ENCODE peak calls at places on chromosomes 1 and 21, in five cellular contexts. One of them, this sample, is unnamed.

GRCh38 chr1:50110656-50111055 is 1.9 kb downstream of the ELAVL4 start:
- DNase-seq in pancreas: no peak
- DNase-seq in CD8-positive, alpha-beta T cell: no peak
- DNase-seq in mesendoderm: peak; percentile 49
- DNase-seq in small intestine: no peak
- DNase-seq in this sample: no peak

GRCh38 chr1:159188375-159188788 is 16.3 kb upstream of the ACKR1 start:
- DNase-seq in pancreas: no peak
- DNase-seq in CD8-positive, alpha-beta T cell: no peak
- DNase-seq in mesendoderm: peak; percentile 98
- DNase-seq in small intestine: peak; percentile 4
- DNase-seq in this sample: peak; percentile 76

GRCh38 chr1:241677171-241677570 is 25.1 kb downstream of the WDR64 start:
- DNase-seq in pancreas: no peak
- DNase-seq in CD8-positive, alpha-beta T cell: peak; percentile 24
- DNase-seq in mesendoderm: no peak
- DNase-seq in small intestine: peak; percentile 13
- DNase-seq in this sample: no peak

GRCh38 chr1:57423135-57424131 is at the start of gene DAB1:
- DNase-seq in pancreas: peak; percentile 50
- DNase-seq in CD8-positive, alpha-beta T cell: no peak
- DNase-seq in mesendoderm: peak; percentile 82
- DNase-seq in small intestine: no peak
- DNase-seq in this sample: no peak

GRCh38 chr1:41485605-41486004 is 1.1 kb upstream of the EDN2 start:
- DNase-seq in pancreas: peak; percentile 37
- DNase-seq in CD8-positive, alpha-beta T cell: no peak
- DNase-seq in mesendoderm: peak; percentile 98
- DNase-seq in small intestine: peak; percentile 49
- DNase-seq in this sample: no peak

GRCh38 chr1:12052008-12052573 is 11.0 kb upstream of the TNFRSF8 start:
- DNase-seq in pancreas: peak; percentile 43
- DNase-seq in CD8-positive, alpha-beta T cell: no peak
- DNase-seq in mesendoderm: peak; percentile 75
- DNase-seq in small intestine: peak; percentile 37
- DNase-seq in this sample: peak; percentile 75

GRCh38 chr1:219119839-219120238 is 53.8 kb upstream of the LYPLAL1 start:
- DNase-seq in pancreas: no peak
- DNase-seq in CD8-positive, alpha-beta T cell: no peak
- DNase-seq in mesendoderm: no peak
- DNase-seq in small intestine: no peak
- DNase-seq in this sample: no peak

GRCh38 chr1:210251680-210252490 is 19.3 kb downstream of the SERTAD4 start:
- DNase-seq in pancreas: peak; percentile 67
- DNase-seq in CD8-positive, alpha-beta T cell: no peak
- DNase-seq in mesendoderm: peak; percentile 80
- DNase-seq in small intestine: peak; percentile 42
- DNase-seq in this sample: no peak

GRCh38 chr1:116569776-116570357 is 959 bp downstream of the CD58 start:
- DNase-seq in pancreas: no peak
- DNase-seq in CD8-positive, alpha-beta T cell: peak; percentile 52
- DNase-seq in mesendoderm: no peak
- DNase-seq in small intestine: peak; percentile 91
- DNase-seq in this sample: peak; percentile 34

GRCh38 chr1:46522184-46522968 is 29.1 kb downstream of the KNCN start:
- DNase-seq in pancreas: peak; percentile 43
- DNase-seq in CD8-positive, alpha-beta T cell: no peak
- DNase-seq in mesendoderm: no peak
- DNase-seq in small intestine: peak; percentile 37
- DNase-seq in this sample: peak; percentile 64

DNA sequence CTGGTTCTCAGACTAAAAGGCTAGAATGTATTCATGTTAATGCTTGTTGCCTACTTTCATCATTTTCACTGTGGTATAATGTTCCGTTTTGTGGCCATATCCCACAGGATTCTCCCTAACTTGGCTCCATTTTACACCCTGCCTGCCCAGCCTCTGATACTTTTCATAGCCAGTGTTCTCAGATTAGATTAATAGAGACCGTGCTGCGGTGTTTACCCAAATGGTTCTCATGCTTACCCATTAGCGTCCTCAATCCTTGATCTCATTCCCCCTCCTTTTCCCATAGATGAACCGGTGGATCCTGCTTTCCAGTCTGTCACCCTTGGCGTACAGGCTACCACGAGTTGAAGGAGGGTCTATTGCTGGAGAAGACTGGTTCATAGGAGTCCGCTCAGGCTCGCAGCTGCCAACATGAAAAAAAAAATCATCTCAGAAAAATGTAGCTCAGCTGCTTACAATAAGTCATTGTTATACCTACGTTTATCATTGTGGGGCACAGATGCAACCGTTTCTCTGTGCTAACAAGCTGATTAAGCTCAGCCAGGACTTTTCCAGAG is 78.7 kb downstream of the SETD4 start:
- DNase-seq in pancreas: no peak
- DNase-seq in CD8-positive, alpha-beta T cell: no peak
- DNase-seq in mesendoderm: no peak
- DNase-seq in small intestine: no peak
- DNase-seq in this sample: no peak
- H3K4me1 ChIP-seq in pancreas: no peaks in the 10 kb centered on the region
- H3K4me1 ChIP-seq in CD8-positive, alpha-beta T cell: no peaks in the 10 kb centered on the region
- H3K4me1 ChIP-seq in mesendoderm: no peaks in the 10 kb centered on the region
- H3K4me1 ChIP-seq in small intestine: no peaks in the 10 kb centered on the region
- H3K4me1 ChIP-seq in this sample: no peaks in the 10 kb centered on the region

GRCh38 chr1:222588135-222588534 is 1.6 kb downstream of the TAF1A start:
- DNase-seq in pancreas: no peak
- DNase-seq in CD8-positive, alpha-beta T cell: no peak
- DNase-seq in mesendoderm: no peak
- DNase-seq in small intestine: no peak
- DNase-seq in this sample: no peak

GRCh38 chr1:222579316-222579715 is 10.4 kb downstream of the TAF1A start:
- DNase-seq in pancreas: no peak
- DNase-seq in CD8-positive, alpha-beta T cell: no peak
- DNase-seq in mesendoderm: no peak
- DNase-seq in small intestine: no peak
- DNase-seq in this sample: no peak

GRCh38 chr1:222583079-222583478 is 6.7 kb downstream of the TAF1A start:
- DNase-seq in pancreas: no peak
- DNase-seq in CD8-positive, alpha-beta T cell: no peak
- DNase-seq in mesendoderm: no peak
- DNase-seq in small intestine: no peak
- DNase-seq in this sample: no peak

GRCh38 chr1:222586842-222587241 is 2.9 kb downstream of the TAF1A start:
- DNase-seq in pancreas: no peak
- DNase-seq in CD8-positive, alpha-beta T cell: no peak
- DNase-seq in mesendoderm: no peak
- DNase-seq in small intestine: no peak
- DNase-seq in this sample: no peak

DNA sequence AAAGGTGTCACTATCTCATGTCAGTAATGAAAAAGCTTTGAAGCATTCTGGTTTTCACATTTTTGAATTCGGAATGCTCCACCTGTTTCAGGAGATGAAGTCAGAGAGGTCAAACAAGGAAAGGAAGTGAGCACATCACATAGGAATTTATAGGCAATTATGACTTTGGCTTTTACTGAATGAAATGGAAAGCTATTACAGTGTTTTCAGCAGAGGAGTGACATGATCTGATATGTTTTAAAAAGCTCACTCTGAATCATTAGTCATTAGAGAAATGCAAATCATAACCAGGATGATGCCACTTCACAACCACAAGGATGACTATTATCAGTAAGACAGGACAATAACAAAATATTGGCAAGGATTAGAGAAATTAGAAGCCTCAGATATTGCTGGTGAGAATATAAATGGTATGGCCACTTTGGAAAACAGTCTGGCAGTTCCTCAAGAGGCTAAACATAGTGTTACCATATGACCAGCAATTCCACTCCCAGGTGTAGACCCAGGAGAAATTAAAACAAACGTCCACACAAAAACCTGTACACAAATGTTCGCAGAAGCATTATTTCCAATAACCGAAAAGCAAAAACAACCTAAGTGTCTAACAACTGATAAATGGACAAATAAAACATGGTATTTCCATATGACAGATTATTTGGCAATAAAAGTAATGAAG is 7.5 kb downstream of the TAF1A start:
- DNase-seq in pancreas: no peak
- DNase-seq in CD8-positive, alpha-beta T cell: no peak
- DNase-seq in mesendoderm: peak; percentile 67
- DNase-seq in small intestine: no peak
- DNase-seq in this sample: no peak
- H3K36me3 ChIP-seq in pancreas: no peaks in the 10 kb centered on the region
- H3K36me3 ChIP-seq in CD8-positive, alpha-beta T cell: no peaks in the 10 kb centered on the region
- H3K36me3 ChIP-seq in mesendoderm: no peaks in the 10 kb centered on the region
- H3K36me3 ChIP-seq in small intestine: peaks cover 4% of the 10 kb centered on the region
- H3K36me3 ChIP-seq in this sample: no peaks in the 10 kb centered on the region

GRCh38 chr21:45250272-45250671 is 37.4 kb downstream of the POFUT2 start:
- DNase-seq in pancreas: no peak
- DNase-seq in CD8-positive, alpha-beta T cell: no peak
- DNase-seq in mesendoderm: no peak
- DNase-seq in small intestine: no peak
- DNase-seq in this sample: no peak

GRCh38 chr21:45250914-45251634 is 36.6 kb downstream of the POFUT2 start:
- DNase-seq in pancreas: no peak
- DNase-seq in CD8-positive, alpha-beta T cell: no peak
- DNase-seq in mesendoderm: no peak
- DNase-seq in small intestine: no peak
- DNase-seq in this sample: no peak

GRCh38 chr21:45249626-45250025 is 38.1 kb downstream of the POFUT2 start:
- DNase-seq in pancreas: no peak
- DNase-seq in CD8-positive, alpha-beta T cell: no peak
- DNase-seq in mesendoderm: no peak
- DNase-seq in small intestine: no peak
- DNase-seq in this sample: no peak

GRCh38 chr21:45248301-45248892 is 39.3 kb downstream of the POFUT2 start:
- DNase-seq in pancreas: no peak
- DNase-seq in CD8-positive, alpha-beta T cell: no peak
- DNase-seq in mesendoderm: no peak
- DNase-seq in small intestine: no peak
- DNase-seq in this sample: no peak

DNA sequence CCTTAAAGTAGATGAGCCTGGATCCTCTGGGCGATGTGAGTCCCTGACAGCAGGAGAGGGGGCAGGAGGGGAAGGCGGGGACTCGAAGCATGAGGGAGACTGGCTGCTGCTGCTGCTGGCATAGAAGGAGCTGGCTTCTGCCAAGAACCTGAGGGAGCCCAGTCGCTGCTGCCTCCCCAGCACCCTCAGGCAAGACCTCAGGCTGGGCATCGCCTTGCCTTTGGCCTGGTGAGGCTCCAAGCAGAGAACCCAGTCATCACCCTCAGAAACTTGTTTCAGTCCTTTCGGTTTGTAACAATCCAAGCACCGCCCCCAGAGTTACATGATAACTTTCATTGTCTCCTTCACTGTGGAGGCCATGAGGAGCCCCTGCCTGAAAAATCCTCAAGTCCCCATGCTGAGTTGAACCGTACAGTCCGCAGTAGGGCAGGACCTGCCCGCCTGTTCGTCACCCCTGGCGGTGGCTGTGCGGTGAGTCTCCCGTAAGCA is 38.8 kb downstream of the POFUT2 start:
- DNase-seq in pancreas: no peak
- DNase-seq in CD8-positive, alpha-beta T cell: no peak
- DNase-seq in mesendoderm: peak; percentile 39
- DNase-seq in small intestine: no peak
- DNase-seq in this sample: no peak
- H3K4me3 ChIP-seq in pancreas: no peak overlapping the region
- H3K4me3 ChIP-seq in CD8-positive, alpha-beta T cell: no peak overlapping the region
- H3K4me3 ChIP-seq in mesendoderm: no peak overlapping the region
- H3K4me3 ChIP-seq in small intestine: no peak overlapping the region
- H3K4me3 ChIP-seq in this sample: no peak overlapping the region

GRCh38 chr1:21295059-21295401 is 4.8 kb upstream of the ECE1 start:
- DNase-seq in pancreas: no peak
- DNase-seq in CD8-positive, alpha-beta T cell: peak; percentile 58
- DNase-seq in mesendoderm: no peak
- DNase-seq in small intestine: no peak
- DNase-seq in this sample: no peak

GRCh38 chr1:21292991-21293536 is 2.8 kb upstream of the ECE1 start:
- DNase-seq in pancreas: peak; percentile 47
- DNase-seq in CD8-positive, alpha-beta T cell: peak; percentile 56
- DNase-seq in mesendoderm: no peak
- DNase-seq in small intestine: no peak
- DNase-seq in this sample: no peak

GRCh38 chr1:21295545-21295944 is 5.3 kb upstream of the ECE1 start:
- DNase-seq in pancreas: no peak
- DNase-seq in CD8-positive, alpha-beta T cell: no peak
- DNase-seq in mesendoderm: no peak
- DNase-seq in small intestine: no peak
- DNase-seq in this sample: no peak

GRCh38 chr1:21293537-21294265 is 3.4 kb upstream of the ECE1 start:
- DNase-seq in pancreas: peak; percentile 45
- DNase-seq in CD8-positive, alpha-beta T cell: peak; percentile 75
- DNase-seq in mesendoderm: no peak
- DNase-seq in small intestine: no peak
- DNase-seq in this sample: no peak

GRCh38 chr1:21294266-21295058 is 4.2 kb upstream of the ECE1 start:
- DNase-seq in pancreas: peak; percentile 21
- DNase-seq in CD8-positive, alpha-beta T cell: peak; percentile 95
- DNase-seq in mesendoderm: no peak
- DNase-seq in small intestine: no peak
- DNase-seq in this sample: no peak
- H3K4me1 ChIP-seq in pancreas: peaks cover 33% of the 10 kb centered on the region
- H3K4me1 ChIP-seq in CD8-positive, alpha-beta T cell: peaks cover 80% of the 10 kb centered on the region
- H3K4me1 ChIP-seq in mesendoderm: peaks cover 13% of the 10 kb centered on the region
- H3K4me1 ChIP-seq in small intestine: peaks cover 12% of the 10 kb centered on the region
- H3K4me1 ChIP-seq in this sample: peaks cover 4% of the 10 kb centered on the region

This sample was measured in psoas muscle.